ENCODE peak calls at places on chromosomes 3 and 15, in nine cellular contexts. One of them, this sample, is unnamed.

GRCh38 chr3:150666167-150666566 is 37.6 kb downstream of the ERICH6 start:
- DNase-seq in OCI-LY7: no peak
- DNase-seq in foreskin fibroblast: no peak
- DNase-seq in Calu3: no peak
- DNase-seq in spleen: no peak
- DNase-seq in fibroblast of lung: no peak
- DNase-seq in left lung: no peak
- DNase-seq in stomach: no peak
- DNase-seq in mesothelial cell of epicardium: no peak
- DNase-seq in this sample: no peak

GRCh38 chr3:11306815-11307589 is 34.8 kb downstream of the ATG7 start:
- DNase-seq in OCI-LY7: no peak
- DNase-seq in foreskin fibroblast: no peak
- DNase-seq in Calu3: no peak
- DNase-seq in spleen: no peak
- DNase-seq in fibroblast of lung: peak; percentile 71
- DNase-seq in left lung: no peak
- DNase-seq in stomach: no peak
- DNase-seq in mesothelial cell of epicardium: no peak
- DNase-seq in this sample: no peak

GRCh38 chr3:43296565-43296964 is 10.2 kb downstream of the SNRK start:
- DNase-seq in OCI-LY7: peak; percentile 58
- DNase-seq in foreskin fibroblast: no peak
- DNase-seq in Calu3: no peak
- DNase-seq in spleen: peak; percentile 84
- DNase-seq in fibroblast of lung: no peak
- DNase-seq in left lung: no peak
- DNase-seq in stomach: no peak
- DNase-seq in mesothelial cell of epicardium: no peak
- DNase-seq in this sample: peak; percentile 65

GRCh38 chr15:39391230-39391629 is 189.6 kb upstream of the THBS1 start:
- DNase-seq in OCI-LY7: no peak
- DNase-seq in foreskin fibroblast: no peak
- DNase-seq in Calu3: no peak
- DNase-seq in spleen: no peak
- DNase-seq in fibroblast of lung: no peak
- DNase-seq in left lung: no peak
- DNase-seq in stomach: no peak
- DNase-seq in mesothelial cell of epicardium: no peak
- DNase-seq in this sample: peak; percentile 78

GRCh38 chr15:69997701-69998273 is 99.9 kb downstream of the TLE3 start:
- DNase-seq in OCI-LY7: peak; percentile 50
- DNase-seq in foreskin fibroblast: peak; percentile 6
- DNase-seq in Calu3: peak; percentile 90
- DNase-seq in spleen: peak; percentile 61
- DNase-seq in fibroblast of lung: peak; percentile 69
- DNase-seq in left lung: no peak
- DNase-seq in stomach: peak; percentile 57
- DNase-seq in mesothelial cell of epicardium: no peak
- DNase-seq in this sample: no peak

GRCh38 chr3:100270218-100270588 is 9.4 kb downstream of the TBC1D23 start:
- DNase-seq in OCI-LY7: no peak
- DNase-seq in foreskin fibroblast: no peak
- DNase-seq in Calu3: no peak
- DNase-seq in spleen: no peak
- DNase-seq in fibroblast of lung: no peak
- DNase-seq in left lung: no peak
- DNase-seq in stomach: no peak
- DNase-seq in mesothelial cell of epicardium: no peak
- DNase-seq in this sample: no peak

GRCh38 chr3:37627951-37628620 is 233.6 kb upstream of the CTDSPL start:
- DNase-seq in OCI-LY7: peak; percentile 5
- DNase-seq in foreskin fibroblast: no peak
- DNase-seq in Calu3: no peak
- DNase-seq in spleen: no peak
- DNase-seq in fibroblast of lung: no peak
- DNase-seq in left lung: no peak
- DNase-seq in stomach: no peak
- DNase-seq in mesothelial cell of epicardium: no peak
- DNase-seq in this sample: no peak

GRCh38 chr15:73677146-73677607 is 7.0 kb upstream of the CD276 start:
- DNase-seq in OCI-LY7: peak; percentile 50
- DNase-seq in foreskin fibroblast: no peak
- DNase-seq in Calu3: peak; percentile 79
- DNase-seq in spleen: no peak
- DNase-seq in fibroblast of lung: peak; percentile 51
- DNase-seq in left lung: no peak
- DNase-seq in stomach: peak; percentile 77
- DNase-seq in mesothelial cell of epicardium: peak; percentile 69
- DNase-seq in this sample: no peak

GRCh38 chr3:98573231-98573728 is 20.1 kb downstream of the CPOX start:
- DNase-seq in OCI-LY7: peak; percentile 64
- DNase-seq in foreskin fibroblast: no peak
- DNase-seq in Calu3: no peak
- DNase-seq in spleen: no peak
- DNase-seq in fibroblast of lung: no peak
- DNase-seq in left lung: no peak
- DNase-seq in stomach: no peak
- DNase-seq in mesothelial cell of epicardium: no peak
- DNase-seq in this sample: no peak
- TF ChIP-seq CTCF in OCI-LY7: peak; percentile 94
- TF ChIP-seq CTCF in foreskin fibroblast: peak; percentile 43
- TF ChIP-seq CTCF in Calu3: no peak
- TF ChIP-seq CTCF in spleen: peak; percentile 53
- TF ChIP-seq CTCF in fibroblast of lung: peak; percentile 34
- TF ChIP-seq CTCF in left lung: no peak
- TF ChIP-seq CTCF in stomach: peak; percentile 12
- TF ChIP-seq CTCF in mesothelial cell of epicardium: peak; percentile 70
- TF ChIP-seq CTCF in this sample: peak; percentile 74

GRCh38 chr3:186002884-186003472 is 65.2 kb upstream of the TRA2B start:
- DNase-seq in OCI-LY7: peak; percentile 29
- DNase-seq in foreskin fibroblast: no peak
- DNase-seq in Calu3: peak; percentile 30
- DNase-seq in spleen: no peak
- DNase-seq in fibroblast of lung: peak; percentile 42
- DNase-seq in left lung: no peak
- DNase-seq in stomach: no peak
- DNase-seq in mesothelial cell of epicardium: no peak
- DNase-seq in this sample: no peak
- TF ChIP-seq CTCF in OCI-LY7: peak; percentile 70
- TF ChIP-seq CTCF in foreskin fibroblast: peak; percentile 33
- TF ChIP-seq CTCF in Calu3: peak; percentile 62
- TF ChIP-seq CTCF in spleen: no peak
- TF ChIP-seq CTCF in fibroblast of lung: peak; percentile 31
- TF ChIP-seq CTCF in left lung: no peak
- TF ChIP-seq CTCF in stomach: no peak
- TF ChIP-seq CTCF in mesothelial cell of epicardium: no peak
- TF ChIP-seq CTCF in this sample: peak; percentile 21

DNA sequence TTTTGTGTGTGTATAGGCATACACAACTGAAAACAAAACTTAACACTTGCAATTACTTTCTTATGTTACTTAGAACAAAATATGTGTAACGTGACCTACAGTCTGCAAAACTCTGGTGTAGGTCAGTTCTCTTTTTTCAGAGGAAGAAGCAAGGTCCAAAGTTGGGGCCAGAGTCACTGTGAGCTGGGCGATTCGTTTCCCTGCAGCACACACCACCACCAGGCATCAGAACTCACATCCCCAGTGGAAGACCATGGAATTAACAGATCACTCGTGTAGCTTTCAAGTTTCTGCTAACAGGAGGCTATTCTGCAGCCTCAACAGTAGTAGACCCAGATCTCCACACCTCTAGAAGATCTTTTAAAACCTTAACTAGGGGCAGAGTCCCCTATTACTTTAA is 25.8 kb downstream of the ANP32A start:
- DNase-seq in OCI-LY7: no peak
- DNase-seq in foreskin fibroblast: no peak
- DNase-seq in Calu3: no peak
- DNase-seq in spleen: no peak
- DNase-seq in fibroblast of lung: no peak
- DNase-seq in left lung: no peak
- DNase-seq in stomach: no peak
- DNase-seq in mesothelial cell of epicardium: no peak
- DNase-seq in this sample: no peak
- TF ChIP-seq CTCF in OCI-LY7: no peak
- TF ChIP-seq CTCF in foreskin fibroblast: no peak
- TF ChIP-seq CTCF in Calu3: no peak
- TF ChIP-seq CTCF in spleen: no peak
- TF ChIP-seq CTCF in fibroblast of lung: no peak
- TF ChIP-seq CTCF in left lung: no peak
- TF ChIP-seq CTCF in stomach: no peak
- TF ChIP-seq CTCF in mesothelial cell of epicardium: no peak
- TF ChIP-seq CTCF in this sample: no peak

DNA sequence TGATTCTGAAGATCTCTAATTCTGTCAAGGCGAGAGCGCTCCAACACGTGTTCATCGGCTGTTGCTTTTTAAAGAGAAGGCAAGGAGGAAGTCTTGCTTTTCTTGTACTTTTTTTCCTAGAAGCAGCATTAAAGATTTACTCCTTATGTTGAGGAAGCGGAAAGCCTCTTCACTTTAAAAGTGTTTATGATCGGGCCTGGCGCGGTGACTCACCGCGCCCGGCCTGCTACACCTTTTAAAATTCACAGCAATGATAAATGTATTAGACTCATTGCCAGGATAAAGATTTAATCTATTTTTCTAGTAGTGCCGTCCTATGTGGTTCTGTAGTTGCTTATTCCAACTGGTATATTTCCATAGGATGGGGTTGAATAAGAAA is 818 bp upstream of the ARF4 start:
- DNase-seq in OCI-LY7: no peak
- DNase-seq in foreskin fibroblast: peak; percentile 28
- DNase-seq in Calu3: no peak
- DNase-seq in spleen: no peak
- DNase-seq in fibroblast of lung: peak; percentile 57
- DNase-seq in left lung: no peak
- DNase-seq in stomach: peak; percentile 28
- DNase-seq in mesothelial cell of epicardium: no peak
- DNase-seq in this sample: no peak
- TF ChIP-seq CTCF in OCI-LY7: no peak
- TF ChIP-seq CTCF in foreskin fibroblast: no peak
- TF ChIP-seq CTCF in Calu3: no peak
- TF ChIP-seq CTCF in spleen: no peak
- TF ChIP-seq CTCF in fibroblast of lung: no peak
- TF ChIP-seq CTCF in left lung: no peak
- TF ChIP-seq CTCF in stomach: no peak
- TF ChIP-seq CTCF in mesothelial cell of epicardium: no peak
- TF ChIP-seq CTCF in this sample: no peak

DNA sequence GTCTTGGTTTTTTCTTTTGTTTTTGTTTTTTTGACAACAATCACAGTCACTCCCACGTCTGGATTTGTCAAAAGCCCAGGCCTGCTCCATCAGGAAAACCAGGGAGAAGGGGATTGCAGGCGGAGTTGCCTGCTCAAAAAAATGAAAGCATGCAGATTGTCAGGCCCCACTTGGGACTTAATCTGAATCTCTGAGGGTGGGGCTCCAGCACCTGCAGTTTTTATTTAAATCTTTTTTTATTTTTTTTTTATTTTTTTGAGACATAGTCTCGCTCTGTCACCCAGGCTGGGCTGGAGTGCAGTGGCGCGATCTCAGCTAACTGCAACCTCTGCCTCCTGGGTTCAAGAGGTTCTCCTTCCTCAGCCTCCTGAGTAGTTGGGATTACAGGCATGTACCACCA is 140.9 kb downstream of the FOXP1 start:
- DNase-seq in OCI-LY7: peak; percentile 77
- DNase-seq in foreskin fibroblast: no peak
- DNase-seq in Calu3: no peak
- DNase-seq in spleen: no peak
- DNase-seq in fibroblast of lung: no peak
- DNase-seq in left lung: no peak
- DNase-seq in stomach: no peak
- DNase-seq in mesothelial cell of epicardium: no peak
- DNase-seq in this sample: no peak
- TF ChIP-seq CTCF in OCI-LY7: no peak
- TF ChIP-seq CTCF in foreskin fibroblast: no peak
- TF ChIP-seq CTCF in Calu3: no peak
- TF ChIP-seq CTCF in spleen: no peak
- TF ChIP-seq CTCF in fibroblast of lung: no peak
- TF ChIP-seq CTCF in left lung: no peak
- TF ChIP-seq CTCF in stomach: no peak
- TF ChIP-seq CTCF in mesothelial cell of epicardium: no peak
- TF ChIP-seq CTCF in this sample: no peak

This sample was measured in CD14-positive monocyte.